ENCODE peak calls at places on chromosomes 11 and 22, in five cellular contexts. W, R, N, F and J are unnamed samples.

GRCh38 chr11:22041039-22041438 is 151.8 kb upstream of the ANO5 start:
- DNase-seq in W (no peak), R (no peak), N (no peak), F (no peak), J (no peak)

GRCh38 chr22:42915980-42916765 is 59.1 kb upstream of the ARFGAP3 start:
- DNase-seq in W (no peak), R (no peak), N (no peak), F (no peak), J (peak; percentile 48)

GRCh38 chr22:36104435-36104834 is 56.1 kb downstream of the APOL3 start:
- DNase-seq in W (no peak), R (no peak), N (no peak), F (no peak), J (no peak)

GRCh38 chr11:121892131-121892681 is 223.8 kb downstream of the BLID start:
- DNase-seq in W (no peak), R (no peak), N (no peak), F (peak; percentile 72), J (no peak)

GRCh38 chr22:22811016-22812009 is 76.3 kb upstream of the IGLL5 start:
- DNase-seq in W (no peak), R (no peak), N (no peak), F (no peak), J (no peak)

GRCh38 chr22:43257549-43257948 is 70.6 kb upstream of the TTLL12 start:
- DNase-seq in W (no peak), R (no peak), N (no peak), F (no peak), J (peak; percentile 85)

GRCh38 chr11:61872935-61873565 is 18.3 kb downstream of the FADS3 start:
- DNase-seq in W (no peak), R (no peak), N (no peak), F (no peak), J (no peak)

GRCh38 chr11:19344661-19345518 is 104.1 kb upstream of the E2F8 start:
- DNase-seq in W (no peak), R (no peak), N (no peak), F (no peak), J (peak; percentile 86)

GRCh38 chr11:107405260-107405659 is 52.4 kb downstream of the CWF19L2 start:
- DNase-seq in W (no peak), R (no peak), N (no peak), F (no peak), J (no peak)

GRCh38 chr22:18156878-18157713 is 7.1 kb downstream of the USP18 start:
- DNase-seq in W (peak; percentile 54), R (peak; percentile 28), N (no peak), F (peak; percentile 91), J (peak; percentile 48)

GRCh38 chr11:58968251-58968711 is 29.0 kb downstream of the GLYATL1 start:
- DNase-seq in W (peak; percentile 13), R (no peak), N (no peak), F (no peak), J (no peak)

GRCh38 chr11:12215192-12215591 is 104.8 kb downstream of the MICAL2 start:
- DNase-seq in W (no peak), R (peak; percentile 56), N (no peak), F (no peak), J (peak; percentile 80)

GRCh38 chr11:64649304-64649703 is 58.3 kb downstream of the SLC22A12 start:
- DNase-seq in W (no peak), R (no peak), N (no peak), F (no peak), J (no peak)

GRCh38 chr11:8068605-8069221 is 12.3 kb upstream of the TUB start:
- DNase-seq in W (peak; percentile 59), R (peak; percentile 90), N (no peak), F (peak; percentile 69), J (peak; percentile 92)

GRCh38 chr22:45072322-45072903 is 62.6 kb upstream of the PHF21B start:
- DNase-seq in W (no peak), R (peak; percentile 59), N (no peak), F (peak; percentile 54), J (no peak)

GRCh38 chr22:23281406-23282088 is 101.2 kb downstream of the BCR start:
- DNase-seq in W (peak; percentile 82), R (no peak), N (no peak), F (peak; percentile 67), J (peak; percentile 85)

GRCh38 chr11:126989942-126990715 is 10.4 kb downstream of the KIRREL3 start:
- DNase-seq in W (peak; percentile 65), R (peak; percentile 52), N (no peak), F (peak; percentile 66), J (peak; percentile 63)

GRCh38 chr11:34719303-34719848 is 98.5 kb downstream of the EHF start:
- DNase-seq in W (no peak), R (no peak), N (no peak), F (no peak), J (no peak)

GRCh38 chr11:134065381-134065780 is 3.5 kb upstream of the JAM3 start:
- DNase-seq in W (no peak), R (no peak), N (no peak), F (no peak), J (no peak)

GRCh38 chr11:335779-336665 is 15.4 kb upstream of the IFITM3 start:
- DNase-seq in W (no peak), R (no peak), N (no peak), F (no peak), J (no peak)

GRCh38 chr11:30635401-30635989 is 49.3 kb upstream of the MPPED2 start:
- DNase-seq in W (no peak), R (no peak), N (no peak), F (no peak), J (peak; percentile 32)

GRCh38 chr11:79209540-79210266 is 231.1 kb downstream of the TENM4 start:
- DNase-seq in W (no peak), R (no peak), N (no peak), F (no peak), J (peak; percentile 68)

GRCh38 chr11:114059278-114059983 is at the start of gene ZBTB16:
- DNase-seq in W (peak; percentile 82), R (no peak), N (no peak), F (no peak), J (peak; percentile 90)

GRCh38 chr11:132648841-132649240 is 883.5 kb downstream of the OPCML start:
- DNase-seq in W (no peak), R (no peak), N (no peak), F (peak; percentile 42), J (no peak)

GRCh38 chr22:36741204-36741793 is 34.6 kb downstream of the IFT27 start:
- DNase-seq in W (no peak), R (peak; percentile 30), N (no peak), F (peak; percentile 9), J (no peak)